ENCODE peak calls at places on chromosomes 5 and 9, in six cellular contexts. V, P, A, S, Z and F are unnamed samples.

GRCh38 chr5:114447084-114447773 is 85.4 kb downstream of the KCNN2 start:
- DNase-seq in Z (peak), V (no peak), P (peak), S (no peak), A (peak), F (peak)

GRCh38 chr5:62650197-62650596 is 71.6 kb downstream of the LRRC70 start:
- DNase-seq in P (no peak), V (no peak), A (no peak), Z (no peak), S (no peak), F (no peak)

GRCh38 chr5:179323026-179323571 is 22.2 kb downstream of the ADAMTS2 start:
- DNase-seq in P (no peak), S (no peak), A (no peak), V (no peak), Z (no peak), F (no peak)

GRCh38 chr5:131661931-131662330 is 26.9 kb upstream of the RAPGEF6 start:
- DNase-seq in V (no peak), S (no peak), P (no peak), A (no peak), Z (no peak), F (no peak)

GRCh38 chr5:181056431-181056830 is 16.4 kb downstream of the BTNL9 start:
- DNase-seq in P (no peak), S (no peak), Z (no peak), A (no peak), V (no peak), F (no peak)

GRCh38 chr9:82271099-82271498 is 282.5 kb downstream of the SPATA31D1 start:
- DNase-seq in S (no peak), A (no peak), Z (no peak), V (no peak), P (peak), F (peak)

GRCh38 chr5:141875022-141875740 is 3.0 kb downstream of the PCDH1 start:
- DNase-seq in Z (no peak), S (no peak), V (no peak), P (no peak), A (no peak), F (no peak)

GRCh38 chr5:160887780-160888179 is 35.8 kb upstream of the ATP10B start:
- DNase-seq in V (no peak), A (no peak), P (no peak), Z (no peak), S (no peak), F (no peak)

GRCh38 chr9:96417610-96418073 is 528 bp downstream of the ZNF367 start:
- DNase-seq in A (no peak), Z (no peak), S (no peak), P (no peak), V (no peak), F (no peak)

GRCh38 chr9:4170231-4170630 is 129.6 kb downstream of the GLIS3 start:
- DNase-seq in A (no peak), Z (no peak), P (peak), S (no peak), V (no peak), F (no peak)

GRCh38 chr5:162268694-162269481 is 201.3 kb downstream of the GABRG2 start:
- DNase-seq in A (no peak), S (no peak), Z (no peak), V (no peak), P (no peak), F (no peak)

GRCh38 chr5:139268364-139269202 is 25.0 kb upstream of the MATR3 start:
- DNase-seq in Z (no peak), S (no peak), P (no peak), A (no peak), V (no peak), F (no peak)

GRCh38 chr9:16879416-16879815 is 8.9 kb upstream of the BNC2 start:
- DNase-seq in S (no peak), P (peak), Z (no peak), V (no peak), A (no peak), F (no peak)

GRCh38 chr5:122715095-122715494 is 59.8 kb upstream of the SNX2 start:
- DNase-seq in Z (no peak), S (no peak), P (peak), V (no peak), A (no peak), F (no peak)

GRCh38 chr5:132872788-132873118 is 715 bp upstream of the LEAP2 start:
- DNase-seq in P (no peak), S (no peak), A (no peak), Z (no peak), V (no peak), F (no peak)

GRCh38 chr5:17129093-17129492 is 88.3 kb upstream of the BASP1 start:
- DNase-seq in P (peak), V (no peak), S (no peak), A (no peak), Z (no peak), F (no peak)

GRCh38 chr5:146820987-146821386 is 57.6 kb downstream of the PPP2R2B start:
- DNase-seq in A (no peak), S (no peak), Z (no peak), P (no peak), V (no peak), F (no peak)

GRCh38 chr5:169384661-169385060 is 83.7 kb upstream of the SLIT3 start:
- DNase-seq in V (no peak), A (no peak), P (no peak), S (no peak), Z (no peak), F (no peak)

GRCh38 chr9:113608082-113608685 is 144.7 kb downstream of the RGS3 start:
- DNase-seq in A (no peak), S (no peak), Z (no peak), V (no peak), P (no peak), F (no peak)

GRCh38 chr9:126156898-126157297 is 169.7 kb upstream of the MVB12B start:
- DNase-seq in Z (no peak), P (no peak), V (no peak), S (no peak), A (no peak), F (no peak)

GRCh38 chr9:113593682-113594281 is 130.3 kb downstream of the RGS3 start:
- DNase-seq in S (no peak), A (no peak), P (peak), V (peak), Z (peak), F (peak)

GRCh38 chr5:143066556-143067281 is 296.5 kb downstream of the ARHGAP26 start:
- DNase-seq in A (peak), P (peak), S (no peak), Z (no peak), V (no peak), F (no peak)

GRCh38 chr5:118937393-118938061 is 50.8 kb downstream of the DTWD2 start:
- DNase-seq in Z (no peak), A (no peak), V (no peak), S (no peak), P (peak), F (no peak)

GRCh38 chr5:181160144-181160754 is 12.9 kb downstream of the OR2V2 start:
- DNase-seq in P (peak), Z (peak), A (peak), V (no peak), S (peak), F (peak)

GRCh38 chr9:94563548-94563947 is 8.7 kb downstream of the PCAT7 start:
- DNase-seq in V (no peak), Z (no peak), P (no peak), A (no peak), S (no peak), F (no peak)

GRCh38 chr5:57779383-57780223 is 297.0 kb upstream of the ACTBL2 start:
- DNase-seq in Z (peak), A (peak), V (no peak), P (peak), S (no peak), F (peak)

GRCh38 chr9:69671904-69672827 is at the start of gene APBA1:
- DNase-seq in Z (peak), V (peak), A (no peak), S (peak), P (peak), F (no peak)

GRCh38 chr9:78031271-78031825 is at the start of gene GNAQ:
- DNase-seq in A (no peak), P (peak), V (peak), S (peak), Z (peak), F (no peak)

GRCh38 chr9:18786936-18787658 is 245.9 kb downstream of the SAXO1 start:
- DNase-seq in Z (no peak), V (no peak), A (no peak), S (no peak), P (peak), F (no peak)

GRCh38 chr5:132302413-132302812 is 8.2 kb downstream of the SLC22A4 start:
- DNase-seq in Z (no peak), P (no peak), S (no peak), A (no peak), V (no peak), F (no peak)

GRCh38 chr9:134777153-134777552 is 103.5 kb upstream of the FCN2 start:
- DNase-seq in A (no peak), V (no peak), Z (no peak), S (no peak), P (no peak), F (no peak)

GRCh38 chr9:134778156-134778555 is 102.5 kb upstream of the FCN2 start:
- DNase-seq in Z (no peak), A (no peak), S (no peak), V (no peak), P (no peak), F (no peak)

GRCh38 chr9:134779640-134780039 is 101.0 kb upstream of the FCN2 start:
- DNase-seq in S (no peak), P (no peak), A (no peak), Z (no peak), V (no peak), F (no peak)

GRCh38 chr9:134776080-134776796 is 104.4 kb upstream of the FCN2 start:
- DNase-seq in A (no peak), P (peak), Z (no peak), S (no peak), V (no peak), F (no peak)

GRCh38 chr9:134778841-134779411 is 101.7 kb upstream of the FCN2 start:
- DNase-seq in A (peak), V (peak), Z (peak), P (peak), S (no peak), F (peak)
- H3K27ac ChIP-seq in A (no peak), V (no peak), Z (no peak), P (no peak), S (no peak), F (peak)

DNA sequence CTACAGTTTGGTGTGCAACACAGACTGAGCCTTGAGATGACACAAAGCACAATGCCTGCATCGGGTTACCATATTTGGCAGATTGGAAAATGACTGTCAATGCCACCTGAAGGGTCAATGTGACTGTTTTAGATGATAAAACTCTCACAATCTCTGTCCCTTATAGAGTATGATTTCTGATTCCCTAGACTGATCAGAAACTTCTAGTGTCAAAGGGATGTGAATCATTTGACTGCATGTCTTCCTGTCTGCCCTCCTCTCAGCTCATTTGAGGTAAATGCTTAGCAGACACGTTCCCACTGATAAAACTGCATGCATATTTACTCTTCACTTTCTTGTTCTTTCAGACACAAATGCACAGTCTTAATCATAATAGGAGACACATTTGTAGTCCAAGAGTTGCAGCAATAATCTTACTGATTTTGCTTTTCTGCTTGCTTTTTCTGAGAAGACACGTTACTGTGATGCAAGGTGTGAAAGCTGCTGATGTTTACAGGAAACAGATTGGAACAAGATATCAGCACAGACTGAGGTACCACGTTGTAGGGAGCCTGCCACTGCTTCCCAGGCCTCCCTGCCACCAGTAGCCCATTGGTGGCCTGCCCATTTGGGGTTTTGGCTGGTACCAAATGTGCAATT is 77.8 kb downstream of the GCNT4 start:
- DNase-seq in Z (no peak), A (no peak), S (peak), V (no peak), P (no peak), F (no peak)
- TF ChIP-seq CTCF in Z (no peak), A (no peak), S (no peak), V (no peak), P (no peak), F (no peak)

GRCh38 chr9:127336708-127337352 is 60.1 kb upstream of the SLC2A8 start:
- DNase-seq in V (peak), Z (peak), A (no peak), P (peak), S (no peak), F (peak)
- H3K27ac ChIP-seq in V (peak), Z (peak), A (no peak), P (peak), S (no peak), F (peak)

GRCh38 chr5:172890659-172891058 is 56.6 kb downstream of the ERGIC1 start:
- DNase-seq in V (no peak), S (no peak), P (no peak), A (no peak), Z (no peak), F (no peak)
- TF ChIP-seq CTCF in V (no peak), S (no peak), P (no peak), A (no peak), Z (no peak), F (no peak)

GRCh38 chr9:87515086-87515485 is 17.4 kb downstream of the DAPK1 start:
- DNase-seq in S (no peak), A (no peak), P (peak), Z (no peak), V (no peak), F (no peak)

GRCh38 chr9:87514136-87514535 is 16.5 kb downstream of the DAPK1 start:
- DNase-seq in S (no peak), Z (no peak), V (no peak), A (no peak), P (no peak), F (no peak)

GRCh38 chr9:87516222-87516930 is 18.7 kb downstream of the DAPK1 start:
- DNase-seq in P (peak), A (no peak), S (no peak), V (no peak), Z (no peak), F (no peak)

GRCh38 chr9:87516931-87517300 is 19.2 kb downstream of the DAPK1 start:
- DNase-seq in S (no peak), Z (no peak), V (no peak), A (peak), P (no peak), F (no peak)

DNA sequence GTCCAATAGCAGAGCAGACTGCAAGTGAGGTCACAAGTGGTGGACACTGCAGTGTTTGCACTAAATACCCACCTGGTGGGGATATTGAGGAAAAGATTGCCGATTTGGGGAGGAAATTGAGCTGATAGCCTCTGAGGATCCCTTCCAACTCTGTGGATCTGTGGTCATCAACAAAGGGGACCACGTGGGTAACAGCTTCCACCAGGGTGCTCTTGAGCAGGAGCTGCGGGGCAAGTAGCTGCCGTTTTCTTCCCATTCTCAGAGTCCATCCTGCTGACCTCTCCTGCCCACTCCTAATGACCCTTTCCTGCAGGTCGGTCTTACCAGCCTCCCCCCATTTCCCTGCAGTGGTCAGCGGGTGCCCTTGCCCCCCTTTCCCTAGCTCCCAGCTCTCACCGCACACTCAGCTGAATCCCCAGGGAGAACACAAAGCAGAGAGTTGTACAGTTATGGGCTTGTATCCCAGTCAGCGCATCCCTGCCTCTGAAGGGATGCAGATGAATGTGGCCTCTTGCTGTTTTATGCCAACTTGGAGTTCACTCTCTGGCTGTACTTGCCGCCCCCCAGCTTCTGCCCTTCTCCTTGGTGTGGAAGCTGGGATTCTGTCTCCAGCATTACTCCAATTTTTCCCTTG is 18.0 kb downstream of the DAPK1 start:
- DNase-seq in Z (no peak), S (no peak), P (no peak), V (no peak), A (no peak), F (no peak)
- H3K27ac ChIP-seq in Z (peak), S (no peak), P (no peak), V (peak), A (no peak), F (no peak)

GRCh38 chr9:27714388-27714787 is 141.1 kb upstream of the C9orf72 start:
- DNase-seq in V (no peak), S (no peak), P (no peak), A (no peak), Z (peak), F (no peak)
- TF ChIP-seq CTCF in V (no peak), S (no peak), P (no peak), A (no peak), Z (no peak), F (no peak)

GRCh38 chr5:50745221-50745620 is 78.8 kb downstream of the PARP8 start:
- DNase-seq in Z (no peak), S (no peak), P (no peak), V (no peak), A (no peak), F (no peak)
- H3K27ac ChIP-seq in Z (no peak), S (peak), P (no peak), V (no peak), A (no peak), F (no peak)

GRCh38 chr9:87685431-87685830 is 40.5 kb upstream of the CTSL start:
- DNase-seq in V (no peak), S (no peak), A (no peak), P (peak), Z (no peak), F (no peak)

GRCh38 chr9:87683751-87684626 is 41.9 kb upstream of the CTSL start:
- DNase-seq in P (no peak), Z (no peak), S (no peak), V (no peak), A (no peak), F (no peak)

GRCh38 chr9:87686520-87687090 is 39.3 kb upstream of the CTSL start:
- DNase-seq in Z (no peak), V (no peak), S (no peak), P (no peak), A (no peak), F (no peak)

GRCh38 chr9:87685871-87686519 is 39.9 kb upstream of the CTSL start:
- DNase-seq in V (no peak), S (no peak), P (peak), A (no peak), Z (no peak), F (no peak)

GRCh38 chr9:87684627-87685204 is 41.2 kb upstream of the CTSL start:
- DNase-seq in P (peak), V (peak), S (no peak), Z (peak), A (no peak), F (peak)
- TF ChIP-seq CTCF in P (peak), V (peak), S (no peak), Z (peak), A (peak), F (peak)

DNA sequence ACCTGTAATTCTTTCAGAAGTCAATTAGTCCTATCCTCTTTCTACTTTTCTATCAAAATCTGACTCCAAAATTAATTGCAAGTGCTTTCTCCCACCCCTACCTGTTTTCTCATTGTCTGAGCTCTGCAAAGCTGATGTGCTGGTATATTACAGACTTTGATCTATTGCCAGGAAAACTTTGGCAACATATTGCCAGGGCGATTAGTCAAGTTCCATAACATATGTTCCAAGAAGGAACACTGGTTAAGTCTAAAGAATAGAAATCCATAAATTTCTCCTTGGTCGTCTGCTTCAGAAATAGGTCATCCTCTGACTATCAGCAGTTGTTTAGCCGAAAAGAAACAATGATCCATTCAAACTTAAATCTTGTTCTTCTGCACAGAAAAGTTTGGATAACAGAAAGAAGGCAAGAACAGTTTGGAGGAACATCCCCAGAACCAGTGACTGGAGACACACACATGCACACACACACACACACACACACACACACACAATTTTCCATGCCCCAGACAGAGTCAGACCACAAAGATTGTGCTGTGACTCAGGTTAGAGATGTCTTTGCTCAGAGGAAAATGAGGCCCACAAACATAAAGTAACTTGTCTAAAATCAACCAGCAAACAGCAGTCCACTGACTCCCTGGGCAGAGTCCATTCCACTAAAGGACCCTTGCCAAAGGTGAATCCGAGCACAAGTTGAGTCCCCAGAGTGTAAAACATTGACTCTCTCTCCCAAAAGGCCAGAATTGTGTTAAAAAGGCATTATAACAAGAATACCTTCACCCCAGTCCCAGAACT is 202.1 kb downstream of the DEPDC1B start:
- DNase-seq in S (no peak), P (peak), V (no peak), A (no peak), Z (no peak), F (no peak)
- H3K27ac ChIP-seq in S (no peak), P (no peak), V (no peak), A (no peak), Z (no peak), F (no peak)